ENCODE peak calls at places on chromosomes 6 and 20, in five cellular contexts. B is GM12878, G is neural progenitor cell, Z is PC-9, M is HCT116. F is an unnamed sample. For H3K4me1 and H4K20me1, the result is how much of the 10 kb centered on the place peaks cover.

GRCh38 chr6:30156262-30156599 is 4.8 kb downstream of the TRIM10 start:
- DNase-seq in M (peak), G (no peak), B (no peak), Z (peak), F (peak)

GRCh38 chr20:23096986-23097520 is 10.9 kb upstream of the CD93 start:
- DNase-seq in Z (no peak), B (no peak), M (no peak), G (no peak), F (no peak)

GRCh38 chr20:20712004-20712473 is 405 bp downstream of the RALGAPA2 start:
- DNase-seq in Z (peak), G (peak), M (no peak), B (no peak), F (peak)

GRCh38 chr6:101853686-101854085 is 460.2 kb downstream of the GRIK2 start:
- DNase-seq in M (no peak), B (no peak), G (no peak), Z (no peak), F (no peak)

GRCh38 chr6:170132561-170132991 is 158.3 kb downstream of the DLL1 start:
- DNase-seq in B (no peak), M (no peak), G (no peak), Z (no peak), F (no peak)

GRCh38 chr6:148054219-148054618 is 288.4 kb upstream of the SASH1 start:
- DNase-seq in G (no peak), Z (no peak), M (no peak), B (no peak), F (no peak)

GRCh38 chr20:41058007-41058673 is 29.5 kb downstream of the TOP1 start:
- DNase-seq in G (no peak), Z (no peak), M (peak), B (no peak), F (peak)

GRCh38 chr6:7919871-7920270 is 9.3 kb upstream of the TXNDC5 start:
- DNase-seq in G (no peak), Z (no peak), B (no peak), M (peak), F (peak)

GRCh38 chr6:80742481-80742880 is 636.0 kb downstream of the BCKDHB start:
- DNase-seq in G (peak), Z (no peak), B (no peak), M (peak), F (peak)

GRCh38 chr6:41505084-41506049 is 40.8 kb upstream of the FOXP4 start:
- DNase-seq in M (no peak), B (no peak), Z (peak), G (peak), F (peak)

GRCh38 chr6:97215157-97215769 is 67.8 kb downstream of the MMS22L start:
- DNase-seq in B (no peak), G (peak), Z (no peak), M (peak), F (peak)

GRCh38 chr6:52516943-52517342 is 59.9 kb downstream of the TRAM2 start:
- DNase-seq in Z (no peak), B (no peak), M (no peak), G (no peak), F (no peak)
- H3K4me1 ChIP-seq in Z (under half), B (under half), M (half or more), G (under half), F (half or more)

GRCh38 chr20:62156254-62156556 is 12.6 kb downstream of the SS18L1 start:
- DNase-seq in M (no peak), Z (no peak), B (no peak), G (no peak), F (no peak)

GRCh38 chr20:62157387-62158087 is 14.0 kb downstream of the SS18L1 start:
- DNase-seq in G (no peak), B (no peak), M (no peak), Z (no peak), F (no peak)

GRCh38 chr20:62158088-62158400 is 14.5 kb downstream of the SS18L1 start:
- DNase-seq in M (no peak), Z (no peak), G (no peak), B (no peak), F (no peak)

GRCh38 chr20:62155428-62156253 is 12.1 kb downstream of the SS18L1 start:
- DNase-seq in M (no peak), B (no peak), Z (peak), G (no peak), F (peak)

GRCh38 chr20:62156592-62157386 is 13.2 kb downstream of the SS18L1 start:
- DNase-seq in M (peak), Z (peak), B (no peak), G (peak), F (peak)
- H4K20me1 ChIP-seq in M (under half), Z (half or more), B (under half), G (half or more), F (under half)

DNA sequence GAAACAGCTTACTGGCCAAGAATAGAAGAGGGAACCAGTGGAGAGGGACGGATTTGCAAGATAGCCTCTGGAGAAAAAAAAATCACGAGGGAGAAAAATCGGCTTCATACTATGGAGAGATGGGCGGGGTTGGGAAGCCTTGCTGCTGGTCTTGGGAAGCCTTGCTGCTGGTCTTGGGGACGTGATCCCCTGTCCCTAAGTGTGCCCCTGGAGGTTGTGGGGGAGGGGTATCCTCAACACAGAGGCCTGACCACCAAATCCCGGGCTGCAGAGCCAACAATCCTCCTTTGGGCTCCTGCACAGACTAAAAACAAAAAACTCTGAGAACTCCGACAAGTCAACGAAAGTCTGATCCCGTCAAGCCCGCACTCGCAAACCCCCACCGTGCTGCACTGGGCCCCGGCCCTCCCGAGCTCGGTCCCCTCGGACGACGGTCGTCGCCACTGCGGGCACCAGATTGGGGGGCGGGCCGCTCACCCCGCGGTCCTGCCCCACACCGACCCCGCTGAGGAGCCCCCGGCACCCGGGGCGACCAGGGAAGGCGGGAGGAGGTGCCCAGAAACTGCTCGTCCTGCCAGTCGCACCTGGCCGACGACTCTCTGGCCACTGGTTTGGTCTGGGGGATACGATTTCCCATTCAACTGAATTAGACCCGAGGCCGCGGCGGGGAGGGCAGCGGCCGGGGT is 720 bp downstream of the MAP7 start:
- DNase-seq in B (no peak), M (no peak), G (peak), Z (peak), F (peak)
- TF ChIP-seq EZH2 in B (no peak), M (no peak), G (no peak), Z (no peak), F (no peak)

GRCh38 chr20:1438361-1438760 is 28.3 kb downstream of the NSFL1C start:
- DNase-seq in B (no peak), M (no peak), G (no peak), Z (no peak), F (no peak)

GRCh38 chr20:1440024-1440423 is 26.6 kb downstream of the NSFL1C start:
- DNase-seq in Z (peak), M (peak), G (peak), B (no peak), F (peak)

GRCh38 chr20:1442304-1442703 is 24.3 kb downstream of the NSFL1C start:
- DNase-seq in B (no peak), M (no peak), Z (no peak), G (no peak), F (no peak)

GRCh38 chr20:1443085-1443484 is 23.6 kb downstream of the NSFL1C start:
- DNase-seq in G (no peak), M (no peak), B (no peak), Z (no peak), F (no peak)

DNA sequence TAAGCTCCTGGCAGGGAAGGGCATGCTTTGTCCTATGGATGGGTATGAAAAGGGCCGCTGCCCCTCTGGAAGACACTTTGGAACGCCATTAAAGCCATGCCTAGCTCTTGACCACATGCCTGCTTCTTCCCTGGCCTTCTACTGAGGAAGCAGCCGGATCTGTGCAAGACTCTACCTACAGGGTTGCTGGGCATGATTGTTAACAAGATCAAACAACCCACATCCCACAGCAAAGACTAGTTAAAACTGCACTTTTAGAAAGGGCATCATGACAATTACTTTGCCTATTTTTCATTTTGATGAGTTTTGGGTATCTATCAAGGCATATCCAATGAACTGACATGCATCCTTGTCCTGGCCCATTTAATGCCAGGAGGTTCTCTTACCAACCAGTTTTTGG is 25.5 kb downstream of the NSFL1C start:
- DNase-seq in M (no peak), Z (no peak), B (no peak), G (no peak), F (no peak)
- H3K4me1 ChIP-seq in M (under half), Z (under half), B (under half), G (under half), F (under half)

DNA sequence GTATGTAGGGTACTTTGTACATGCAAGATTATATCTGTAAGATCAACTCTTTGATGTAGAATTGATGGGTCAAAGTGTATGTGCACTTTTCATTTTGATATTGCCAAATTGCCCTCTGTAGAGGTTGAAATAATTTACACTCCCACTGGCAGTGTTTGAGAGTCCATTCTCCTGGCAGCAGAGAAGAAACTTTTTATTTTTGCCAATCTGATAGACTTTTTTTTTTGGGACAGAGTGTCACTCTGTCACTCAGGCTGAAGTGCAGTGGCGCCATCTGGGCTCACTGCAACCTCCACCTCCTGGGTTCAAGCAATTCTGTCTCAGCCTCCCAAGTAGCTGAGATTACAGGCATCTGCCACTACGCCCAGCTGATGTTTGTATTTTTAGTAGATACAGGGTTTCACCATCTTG is 199.2 kb downstream of the ZFAND3 start:
- DNase-seq in M (no peak), B (no peak), Z (no peak), G (no peak), F (no peak)
- H4K20me1 ChIP-seq in M (under half), B (under half), Z (half or more), G (half or more), F (under half)

F was measured in GM23248.